ENCODE peak calls at places on chromosomes 5 and 9, in five cellular contexts. One of them, this sample, is unnamed.

GRCh38 chr9:122213589-122214413 is 15.0 kb downstream of the LHX6 start:
- DNase-seq in Calu3: peak; percentile 63
- DNase-seq in HFFc6: no peak
- DNase-seq in left ventricle myocardium inferior: no peak
- DNase-seq in kidney epithelial cell: no peak
- DNase-seq in this sample: no peak

GRCh38 chr5:2017540-2018389 is 135.0 kb upstream of the IRX4 start:
- DNase-seq in Calu3: no peak
- DNase-seq in HFFc6: no peak
- DNase-seq in left ventricle myocardium inferior: no peak
- DNase-seq in kidney epithelial cell: no peak
- DNase-seq in this sample: peak; percentile 57

GRCh38 chr5:57324888-57325287 is 151.0 kb downstream of the GPBP1 start:
- DNase-seq in Calu3: no peak
- DNase-seq in HFFc6: no peak
- DNase-seq in left ventricle myocardium inferior: no peak
- DNase-seq in kidney epithelial cell: no peak
- DNase-seq in this sample: no peak

GRCh38 chr9:134853893-134854292 is 26.7 kb upstream of the FCN2 start:
- DNase-seq in Calu3: no peak
- DNase-seq in HFFc6: no peak
- DNase-seq in left ventricle myocardium inferior: no peak
- DNase-seq in kidney epithelial cell: no peak
- DNase-seq in this sample: peak; percentile 44

GRCh38 chr5:11650936-11651335 is 253.3 kb downstream of the CTNND2 start:
- DNase-seq in Calu3: no peak
- DNase-seq in HFFc6: no peak
- DNase-seq in left ventricle myocardium inferior: no peak
- DNase-seq in kidney epithelial cell: no peak
- DNase-seq in this sample: no peak

GRCh38 chr5:3517331-3517730 is 78.3 kb upstream of the IRX1 start:
- DNase-seq in Calu3: no peak
- DNase-seq in HFFc6: no peak
- DNase-seq in left ventricle myocardium inferior: no peak
- DNase-seq in kidney epithelial cell: no peak
- DNase-seq in this sample: no peak

GRCh38 chr5:1480217-1480616 is 35.0 kb upstream of the SLC6A3 start:
- DNase-seq in Calu3: no peak
- DNase-seq in HFFc6: no peak
- DNase-seq in left ventricle myocardium inferior: peak; percentile 63
- DNase-seq in kidney epithelial cell: no peak
- DNase-seq in this sample: no peak

GRCh38 chr9:69605406-69605805 is 66.8 kb downstream of the APBA1 start:
- DNase-seq in Calu3: no peak
- DNase-seq in HFFc6: no peak
- DNase-seq in left ventricle myocardium inferior: no peak
- DNase-seq in kidney epithelial cell: no peak
- DNase-seq in this sample: no peak

GRCh38 chr5:139394123-139394653 is 716 bp downstream of the PROB1 start:
- DNase-seq in Calu3: no peak
- DNase-seq in HFFc6: no peak
- DNase-seq in left ventricle myocardium inferior: peak; percentile 62
- DNase-seq in kidney epithelial cell: no peak
- DNase-seq in this sample: no peak

GRCh38 chr5:91332267-91333044 is 50.7 kb downstream of the ARRDC3 start:
- DNase-seq in Calu3: peak; percentile 41
- DNase-seq in HFFc6: peak; percentile 58
- DNase-seq in left ventricle myocardium inferior: no peak
- DNase-seq in kidney epithelial cell: peak; percentile 84
- DNase-seq in this sample: no peak

GRCh38 chr5:4142842-4143241 is 547.2 kb downstream of the IRX1 start:
- DNase-seq in Calu3: no peak
- DNase-seq in HFFc6: no peak
- DNase-seq in left ventricle myocardium inferior: no peak
- DNase-seq in kidney epithelial cell: no peak
- DNase-seq in this sample: no peak

GRCh38 chr5:93572101-93572772 is 8.8 kb downstream of the NR2F1-AS1 start:
- DNase-seq in Calu3: no peak
- DNase-seq in HFFc6: no peak
- DNase-seq in left ventricle myocardium inferior: no peak
- DNase-seq in kidney epithelial cell: no peak
- DNase-seq in this sample: no peak

GRCh38 chr9:78573205-78573604 is 276.3 kb downstream of the PSAT1 start:
- DNase-seq in Calu3: no peak
- DNase-seq in HFFc6: no peak
- DNase-seq in left ventricle myocardium inferior: no peak
- DNase-seq in kidney epithelial cell: no peak
- DNase-seq in this sample: no peak

GRCh38 chr5:88880196-88880595 is 2.8 kb downstream of the MEF2C start:
- DNase-seq in Calu3: no peak
- DNase-seq in HFFc6: no peak
- DNase-seq in left ventricle myocardium inferior: no peak
- DNase-seq in kidney epithelial cell: no peak
- DNase-seq in this sample: no peak

GRCh38 chr5:130237721-130238120 is 333.5 kb downstream of the CHSY3 start:
- DNase-seq in Calu3: no peak
- DNase-seq in HFFc6: no peak
- DNase-seq in left ventricle myocardium inferior: no peak
- DNase-seq in kidney epithelial cell: no peak
- DNase-seq in this sample: no peak

GRCh38 chr9:119318371-119318770 is 50.9 kb downstream of the BRINP1 start:
- DNase-seq in Calu3: no peak
- DNase-seq in HFFc6: no peak
- DNase-seq in left ventricle myocardium inferior: no peak
- DNase-seq in kidney epithelial cell: no peak
- DNase-seq in this sample: no peak

GRCh38 chr5:14362511-14362910 is 219.1 kb upstream of the OTULINL start:
- DNase-seq in Calu3: no peak
- DNase-seq in HFFc6: no peak
- DNase-seq in left ventricle myocardium inferior: no peak
- DNase-seq in kidney epithelial cell: no peak
- DNase-seq in this sample: no peak

GRCh38 chr9:135612437-135612836 is 26.9 kb downstream of the GLT6D1 start:
- DNase-seq in Calu3: no peak
- DNase-seq in HFFc6: no peak
- DNase-seq in left ventricle myocardium inferior: no peak
- DNase-seq in kidney epithelial cell: no peak
- DNase-seq in this sample: peak; percentile 82

GRCh38 chr9:133845659-133845947 is 107.5 kb upstream of the SARDH start:
- DNase-seq in Calu3: no peak
- DNase-seq in HFFc6: no peak
- DNase-seq in left ventricle myocardium inferior: no peak
- DNase-seq in kidney epithelial cell: no peak
- DNase-seq in this sample: no peak

GRCh38 chr9:115018547-115019435 is 88.4 kb upstream of the TNFSF8 start:
- DNase-seq in Calu3: no peak
- DNase-seq in HFFc6: peak; percentile 91
- DNase-seq in left ventricle myocardium inferior: no peak
- DNase-seq in kidney epithelial cell: no peak
- DNase-seq in this sample: no peak

GRCh38 chr5:39076757-39077475 is 2.7 kb upstream of the RICTOR start:
- DNase-seq in Calu3: no peak
- DNase-seq in HFFc6: peak; percentile 40
- DNase-seq in left ventricle myocardium inferior: no peak
- DNase-seq in kidney epithelial cell: no peak
- DNase-seq in this sample: no peak

GRCh38 chr5:108917596-108917995 is 169.9 kb downstream of the FER start:
- DNase-seq in Calu3: peak; percentile 32
- DNase-seq in HFFc6: no peak
- DNase-seq in left ventricle myocardium inferior: no peak
- DNase-seq in kidney epithelial cell: peak; percentile 9
- DNase-seq in this sample: no peak

GRCh38 chr5:180470966-180471582 is 23.1 kb upstream of the CNOT6 start:
- DNase-seq in Calu3: peak; percentile 76
- DNase-seq in HFFc6: peak; percentile 35
- DNase-seq in left ventricle myocardium inferior: peak; percentile 32
- DNase-seq in kidney epithelial cell: peak; percentile 9
- DNase-seq in this sample: no peak

GRCh38 chr9:121550041-121550440 is 50.4 kb upstream of the GGTA1 start:
- DNase-seq in Calu3: no peak
- DNase-seq in HFFc6: no peak
- DNase-seq in left ventricle myocardium inferior: no peak
- DNase-seq in kidney epithelial cell: no peak
- DNase-seq in this sample: no peak

GRCh38 chr5:172175263-172175719 is 12.7 kb downstream of the STK10 start:
- DNase-seq in Calu3: no peak
- DNase-seq in HFFc6: no peak
- DNase-seq in left ventricle myocardium inferior: peak; percentile 57
- DNase-seq in kidney epithelial cell: no peak
- DNase-seq in this sample: no peak

GRCh38 chr5:164012376-164012775 is 507.0 kb downstream of the MAT2B start:
- DNase-seq in Calu3: no peak
- DNase-seq in HFFc6: no peak
- DNase-seq in left ventricle myocardium inferior: no peak
- DNase-seq in kidney epithelial cell: no peak
- DNase-seq in this sample: no peak

GRCh38 chr5:131548190-131548589 is 86.8 kb downstream of the RAPGEF6 start:
- DNase-seq in Calu3: no peak
- DNase-seq in HFFc6: no peak
- DNase-seq in left ventricle myocardium inferior: no peak
- DNase-seq in kidney epithelial cell: no peak
- DNase-seq in this sample: no peak

GRCh38 chr9:109031241-109031640 is 17.9 kb upstream of the CTNNAL1 start:
- DNase-seq in Calu3: no peak
- DNase-seq in HFFc6: no peak
- DNase-seq in left ventricle myocardium inferior: no peak
- DNase-seq in kidney epithelial cell: no peak
- DNase-seq in this sample: no peak

GRCh38 chr5:7325975-7326911 is 69.7 kb upstream of the ADCY2 start:
- DNase-seq in Calu3: no peak
- DNase-seq in HFFc6: peak; percentile 15
- DNase-seq in left ventricle myocardium inferior: no peak
- DNase-seq in kidney epithelial cell: no peak
- DNase-seq in this sample: no peak

GRCh38 chr5:143384865-143385657 is 18.4 kb downstream of the NR3C1 start:
- DNase-seq in Calu3: no peak
- DNase-seq in HFFc6: no peak
- DNase-seq in left ventricle myocardium inferior: no peak
- DNase-seq in kidney epithelial cell: no peak
- DNase-seq in this sample: no peak

GRCh38 chr5:143393516-143393915 is 10.0 kb downstream of the NR3C1 start:
- DNase-seq in Calu3: no peak
- DNase-seq in HFFc6: no peak
- DNase-seq in left ventricle myocardium inferior: no peak
- DNase-seq in kidney epithelial cell: no peak
- DNase-seq in this sample: no peak

GRCh38 chr5:143390941-143391340 is 12.5 kb downstream of the NR3C1 start:
- DNase-seq in Calu3: no peak
- DNase-seq in HFFc6: no peak
- DNase-seq in left ventricle myocardium inferior: no peak
- DNase-seq in kidney epithelial cell: no peak
- DNase-seq in this sample: no peak

GRCh38 chr5:143386725-143387124 is 16.8 kb downstream of the NR3C1 start:
- DNase-seq in Calu3: no peak
- DNase-seq in HFFc6: no peak
- DNase-seq in left ventricle myocardium inferior: no peak
- DNase-seq in kidney epithelial cell: no peak
- DNase-seq in this sample: no peak

GRCh38 chr5:143390258-143390657 is 13.2 kb downstream of the NR3C1 start:
- DNase-seq in Calu3: no peak
- DNase-seq in HFFc6: no peak
- DNase-seq in left ventricle myocardium inferior: no peak
- DNase-seq in kidney epithelial cell: no peak
- DNase-seq in this sample: no peak
- TF ChIP-seq CTCF in Calu3: no peak
- TF ChIP-seq CTCF in HFFc6: no peak
- TF ChIP-seq CTCF in left ventricle myocardium inferior: no peak
- TF ChIP-seq CTCF in kidney epithelial cell: no peak
- TF ChIP-seq CTCF in this sample: no peak

GRCh38 chr5:111092062-111092853 is at the start of gene WDR36:
- DNase-seq in Calu3: peak; percentile 93
- DNase-seq in HFFc6: peak; percentile 87
- DNase-seq in left ventricle myocardium inferior: peak; percentile 87
- DNase-seq in kidney epithelial cell: peak; percentile 47
- DNase-seq in this sample: peak; percentile 95
- TF ChIP-seq CTCF in Calu3: no peak
- TF ChIP-seq CTCF in HFFc6: no peak
- TF ChIP-seq CTCF in left ventricle myocardium inferior: no peak
- TF ChIP-seq CTCF in kidney epithelial cell: no peak
- TF ChIP-seq CTCF in this sample: no peak

GRCh38 chr5:59238126-59238902 is 655.2 kb downstream of the PDE4D start:
- DNase-seq in Calu3: no peak
- DNase-seq in HFFc6: no peak
- DNase-seq in left ventricle myocardium inferior: no peak
- DNase-seq in kidney epithelial cell: no peak
- DNase-seq in this sample: no peak
- TF ChIP-seq CTCF in Calu3: no peak
- TF ChIP-seq CTCF in HFFc6: no peak
- TF ChIP-seq CTCF in left ventricle myocardium inferior: no peak
- TF ChIP-seq CTCF in kidney epithelial cell: no peak
- TF ChIP-seq CTCF in this sample: no peak

GRCh38 chr9:90861826-90862740 is 60.5 kb downstream of the SYK start:
- DNase-seq in Calu3: no peak
- DNase-seq in HFFc6: no peak
- DNase-seq in left ventricle myocardium inferior: no peak
- DNase-seq in kidney epithelial cell: no peak
- DNase-seq in this sample: peak; percentile 70

GRCh38 chr9:90858505-90858904 is 56.9 kb downstream of the SYK start:
- DNase-seq in Calu3: no peak
- DNase-seq in HFFc6: no peak
- DNase-seq in left ventricle myocardium inferior: no peak
- DNase-seq in kidney epithelial cell: no peak
- DNase-seq in this sample: peak; percentile 76

GRCh38 chr9:90860382-90860781 is 58.8 kb downstream of the SYK start:
- DNase-seq in Calu3: no peak
- DNase-seq in HFFc6: no peak
- DNase-seq in left ventricle myocardium inferior: no peak
- DNase-seq in kidney epithelial cell: no peak
- DNase-seq in this sample: peak; percentile 42

GRCh38 chr9:90861380-90861779 is 59.8 kb downstream of the SYK start:
- DNase-seq in Calu3: no peak
- DNase-seq in HFFc6: no peak
- DNase-seq in left ventricle myocardium inferior: no peak
- DNase-seq in kidney epithelial cell: no peak
- DNase-seq in this sample: peak; percentile 71

DNA sequence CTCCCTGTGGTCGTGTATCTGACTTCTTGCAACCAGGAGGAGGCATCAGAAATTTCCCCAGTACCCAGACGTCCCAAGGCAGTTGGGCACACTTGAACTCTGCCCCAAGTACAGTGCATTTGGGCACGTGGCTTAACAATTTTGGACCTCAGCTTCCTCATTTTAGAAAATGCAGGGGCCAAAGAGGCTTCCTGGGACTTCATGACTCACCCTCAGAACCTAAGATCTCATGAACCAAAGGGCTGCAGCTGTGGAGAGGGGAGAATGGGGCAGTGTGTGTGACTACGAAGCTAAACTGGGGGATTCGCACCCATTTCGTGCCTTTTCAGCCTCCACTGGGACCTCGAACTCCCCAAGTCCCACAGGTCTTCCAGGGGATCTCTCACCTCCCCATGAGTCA is 59.2 kb downstream of the SYK start:
- DNase-seq in Calu3: no peak
- DNase-seq in HFFc6: no peak
- DNase-seq in left ventricle myocardium inferior: no peak
- DNase-seq in kidney epithelial cell: no peak
- DNase-seq in this sample: no peak
- TF ChIP-seq CTCF in Calu3: no peak
- TF ChIP-seq CTCF in HFFc6: no peak
- TF ChIP-seq CTCF in left ventricle myocardium inferior: no peak
- TF ChIP-seq CTCF in kidney epithelial cell: no peak
- TF ChIP-seq CTCF in this sample: no peak